ENCODE peak calls at places on chromosome 9, in seven cellular contexts. One of them, this sample, is unnamed.
A peak's percentile ranks its signal among the peaks of the same experiment; 100 is the strongest.

GRCh38 chr9:35385042-35385441 is 104.9 kb upstream of the RUSC2 start:
- DNase-seq in hepatocyte: peak; percentile 20
- DNase-seq in neural progenitor cell: peak; percentile 38
- DNase-seq in PC-3: peak; percentile 20
- DNase-seq in HCT116: no peak
- DNase-seq in OCI-LY7: no peak
- DNase-seq in mammary epithelial cell: peak; percentile 14
- DNase-seq in this sample: no peak

GRCh38 chr9:129574911-129575574 is 45.9 kb downstream of the C9orf50 start:
- DNase-seq in OCI-LY7: no peak
- DNase-seq in neural progenitor cell: no peak
- DNase-seq in hepatocyte: no peak
- DNase-seq in PC-3: no peak
- DNase-seq in HCT116: no peak
- DNase-seq in mammary epithelial cell: no peak
- DNase-seq in this sample: no peak

GRCh38 chr9:134540441-134541372 is 100.9 kb upstream of the COL5A1 start:
- DNase-seq in PC-3: no peak
- DNase-seq in hepatocyte: no peak
- DNase-seq in OCI-LY7: no peak
- DNase-seq in mammary epithelial cell: no peak
- DNase-seq in neural progenitor cell: no peak
- DNase-seq in HCT116: no peak
- DNase-seq in this sample: no peak

GRCh38 chr9:133727876-133728441 is 10.2 kb downstream of the SARDH start:
- DNase-seq in neural progenitor cell: peak; percentile 1
- DNase-seq in mammary epithelial cell: no peak
- DNase-seq in OCI-LY7: no peak
- DNase-seq in PC-3: no peak
- DNase-seq in HCT116: no peak
- DNase-seq in hepatocyte: no peak
- DNase-seq in this sample: no peak

GRCh38 chr9:82490019-82490499 is 501.5 kb downstream of the SPATA31D1 start:
- DNase-seq in PC-3: peak; percentile 24
- DNase-seq in hepatocyte: no peak
- DNase-seq in neural progenitor cell: peak; percentile 12
- DNase-seq in mammary epithelial cell: peak; percentile 96
- DNase-seq in OCI-LY7: no peak
- DNase-seq in HCT116: no peak
- DNase-seq in this sample: peak; percentile 77

GRCh38 chr9:134619983-134620612 is 21.5 kb upstream of the COL5A1 start:
- DNase-seq in PC-3: no peak
- DNase-seq in HCT116: no peak
- DNase-seq in neural progenitor cell: no peak
- DNase-seq in OCI-LY7: no peak
- DNase-seq in hepatocyte: no peak
- DNase-seq in mammary epithelial cell: no peak
- DNase-seq in this sample: no peak

GRCh38 chr9:33159760-33160127 is 7.4 kb downstream of the B4GALT1 start:
- DNase-seq in HCT116: no peak
- DNase-seq in PC-3: peak; percentile 50
- DNase-seq in neural progenitor cell: no peak
- DNase-seq in mammary epithelial cell: peak; percentile 90
- DNase-seq in hepatocyte: no peak
- DNase-seq in OCI-LY7: peak; percentile 50
- DNase-seq in this sample: no peak

GRCh38 chr9:5443845-5444244 is 6.1 kb upstream of the PLGRKT start:
- DNase-seq in neural progenitor cell: no peak
- DNase-seq in hepatocyte: no peak
- DNase-seq in mammary epithelial cell: no peak
- DNase-seq in HCT116: no peak
- DNase-seq in OCI-LY7: no peak
- DNase-seq in PC-3: no peak
- DNase-seq in this sample: no peak

GRCh38 chr9:116712781-116713180 is 25.7 kb downstream of the TRIM32 start:
- DNase-seq in neural progenitor cell: no peak
- DNase-seq in hepatocyte: peak; percentile 19
- DNase-seq in HCT116: no peak
- DNase-seq in mammary epithelial cell: no peak
- DNase-seq in PC-3: no peak
- DNase-seq in OCI-LY7: no peak
- DNase-seq in this sample: no peak

GRCh38 chr9:111839981-111840380 is 45.2 kb upstream of the SHOC1 start:
- DNase-seq in hepatocyte: no peak
- DNase-seq in PC-3: peak; percentile 29
- DNase-seq in OCI-LY7: no peak
- DNase-seq in HCT116: no peak
- DNase-seq in neural progenitor cell: no peak
- DNase-seq in mammary epithelial cell: no peak
- DNase-seq in this sample: no peak

GRCh38 chr9:133589454-133590227 is 19.5 kb downstream of the FAM163B start:
- DNase-seq in OCI-LY7: peak; percentile 66
- DNase-seq in neural progenitor cell: peak; percentile 45
- DNase-seq in hepatocyte: no peak
- DNase-seq in PC-3: no peak
- DNase-seq in mammary epithelial cell: no peak
- DNase-seq in HCT116: peak; percentile 40
- DNase-seq in this sample: no peak

GRCh38 chr9:88798476-88798875 is 192.8 kb upstream of the S1PR3 start:
- DNase-seq in neural progenitor cell: no peak
- DNase-seq in HCT116: no peak
- DNase-seq in PC-3: no peak
- DNase-seq in mammary epithelial cell: no peak
- DNase-seq in OCI-LY7: no peak
- DNase-seq in hepatocyte: no peak
- DNase-seq in this sample: no peak

GRCh38 chr9:111938427-111938800 is 41.8 kb downstream of the UGCG start:
- DNase-seq in OCI-LY7: no peak
- DNase-seq in HCT116: no peak
- DNase-seq in PC-3: no peak
- DNase-seq in hepatocyte: no peak
- DNase-seq in mammary epithelial cell: no peak
- DNase-seq in neural progenitor cell: no peak
- DNase-seq in this sample: no peak

GRCh38 chr9:87479801-87480201 is 17.9 kb upstream of the DAPK1 start:
- DNase-seq in PC-3: no peak
- DNase-seq in neural progenitor cell: no peak
- DNase-seq in HCT116: no peak
- DNase-seq in hepatocyte: peak; percentile 55
- DNase-seq in OCI-LY7: peak; percentile 77
- DNase-seq in mammary epithelial cell: peak; percentile 7
- DNase-seq in this sample: no peak

GRCh38 chr9:8917978-8918739 is 1118.6 kb upstream of the DMAC1 start:
- DNase-seq in neural progenitor cell: no peak
- DNase-seq in hepatocyte: no peak
- DNase-seq in PC-3: no peak
- DNase-seq in HCT116: no peak
- DNase-seq in mammary epithelial cell: no peak
- DNase-seq in OCI-LY7: no peak
- DNase-seq in this sample: no peak

GRCh38 chr9:110750272-110750671 is 81.7 kb downstream of the MUSK start:
- DNase-seq in OCI-LY7: no peak
- DNase-seq in neural progenitor cell: no peak
- DNase-seq in HCT116: no peak
- DNase-seq in mammary epithelial cell: no peak
- DNase-seq in PC-3: no peak
- DNase-seq in hepatocyte: no peak
- DNase-seq in this sample: no peak

GRCh38 chr9:133238851-133239532 is 29.9 kb upstream of the OBP2B start:
- DNase-seq in hepatocyte: peak; percentile 89
- DNase-seq in mammary epithelial cell: peak; percentile 31
- DNase-seq in HCT116: peak; percentile 88
- DNase-seq in OCI-LY7: peak; percentile 44
- DNase-seq in PC-3: peak; percentile 37
- DNase-seq in neural progenitor cell: peak; percentile 85
- DNase-seq in this sample: peak; percentile 23

GRCh38 chr9:79492092-79492995 is 79.4 kb upstream of the TLE4 start:
- DNase-seq in HCT116: no peak
- DNase-seq in PC-3: peak; percentile 59
- DNase-seq in mammary epithelial cell: no peak
- DNase-seq in OCI-LY7: no peak
- DNase-seq in neural progenitor cell: no peak
- DNase-seq in hepatocyte: no peak
- DNase-seq in this sample: no peak

GRCh38 chr9:75964431-75964830 is 74.0 kb downstream of the PCSK5 start:
- DNase-seq in OCI-LY7: no peak
- DNase-seq in mammary epithelial cell: peak; percentile 89
- DNase-seq in PC-3: peak; percentile 1
- DNase-seq in hepatocyte: no peak
- DNase-seq in HCT116: peak; percentile 28
- DNase-seq in neural progenitor cell: no peak
- DNase-seq in this sample: peak; percentile 80

GRCh38 chr9:13033959-13034695 is 245.4 kb downstream of the MPDZ start:
- DNase-seq in hepatocyte: peak; percentile 85
- DNase-seq in neural progenitor cell: peak; percentile 83
- DNase-seq in mammary epithelial cell: peak; percentile 47
- DNase-seq in PC-3: peak; percentile 84
- DNase-seq in HCT116: peak; percentile 51
- DNase-seq in OCI-LY7: peak; percentile 25
- DNase-seq in this sample: no peak

GRCh38 chr9:120841930-120842684 is 615 bp downstream of the PSMD5 start:
- DNase-seq in neural progenitor cell: no peak
- DNase-seq in hepatocyte: no peak
- DNase-seq in mammary epithelial cell: no peak
- DNase-seq in PC-3: peak; percentile 6
- DNase-seq in OCI-LY7: peak; percentile 28
- DNase-seq in HCT116: no peak
- DNase-seq in this sample: no peak

GRCh38 chr9:4781408-4781807 is 11.3 kb upstream of the RCL1 start:
- DNase-seq in HCT116: no peak
- DNase-seq in OCI-LY7: no peak
- DNase-seq in PC-3: no peak
- DNase-seq in hepatocyte: no peak
- DNase-seq in mammary epithelial cell: no peak
- DNase-seq in neural progenitor cell: no peak
- DNase-seq in this sample: no peak

GRCh38 chr9:71146511-71146910 is 25.1 kb upstream of the TRPM3 start:
- DNase-seq in HCT116: no peak
- DNase-seq in neural progenitor cell: no peak
- DNase-seq in mammary epithelial cell: peak; percentile 22
- DNase-seq in PC-3: no peak
- DNase-seq in hepatocyte: no peak
- DNase-seq in OCI-LY7: no peak
- DNase-seq in this sample: no peak

GRCh38 chr9:107739601-107740082 is 250.1 kb upstream of the KLF4 start:
- DNase-seq in OCI-LY7: no peak
- DNase-seq in mammary epithelial cell: peak; percentile 73
- DNase-seq in hepatocyte: no peak
- DNase-seq in neural progenitor cell: no peak
- DNase-seq in HCT116: no peak
- DNase-seq in PC-3: peak; percentile 81
- DNase-seq in this sample: peak; percentile 80

GRCh38 chr9:81377310-81377709 is 312.0 kb downstream of the TLE1 start:
- DNase-seq in PC-3: no peak
- DNase-seq in HCT116: no peak
- DNase-seq in OCI-LY7: no peak
- DNase-seq in mammary epithelial cell: no peak
- DNase-seq in hepatocyte: no peak
- DNase-seq in neural progenitor cell: no peak
- DNase-seq in this sample: no peak

GRCh38 chr9:82972446-82972845 is 90.5 kb downstream of the RASEF start:
- DNase-seq in neural progenitor cell: no peak
- DNase-seq in mammary epithelial cell: no peak
- DNase-seq in hepatocyte: peak; percentile 37
- DNase-seq in PC-3: no peak
- DNase-seq in OCI-LY7: no peak
- DNase-seq in HCT116: no peak
- DNase-seq in this sample: no peak

GRCh38 chr9:90942555-90942954 is 140.9 kb downstream of the SYK start:
- DNase-seq in mammary epithelial cell: peak; percentile 100
- DNase-seq in OCI-LY7: no peak
- DNase-seq in HCT116: no peak
- DNase-seq in hepatocyte: no peak
- DNase-seq in PC-3: no peak
- DNase-seq in neural progenitor cell: no peak
- DNase-seq in this sample: peak; percentile 90

GRCh38 chr9:125407974-125408900 is 146.6 kb downstream of the GAPVD1 start:
- DNase-seq in mammary epithelial cell: peak; percentile 42
- DNase-seq in PC-3: peak; percentile 72
- DNase-seq in neural progenitor cell: peak; percentile 90
- DNase-seq in OCI-LY7: peak; percentile 84
- DNase-seq in hepatocyte: peak; percentile 90
- DNase-seq in HCT116: no peak
- DNase-seq in this sample: no peak

GRCh38 chr9:92669527-92669889 is 423 bp downstream of the IPPK start:
- DNase-seq in hepatocyte: peak; percentile 57
- DNase-seq in OCI-LY7: no peak
- DNase-seq in PC-3: no peak
- DNase-seq in mammary epithelial cell: no peak
- DNase-seq in neural progenitor cell: peak; percentile 55
- DNase-seq in HCT116: no peak
- DNase-seq in this sample: no peak

GRCh38 chr9:136482046-136482792 is 621 bp downstream of the SEC16A start:
- DNase-seq in PC-3: peak; percentile 9
- DNase-seq in OCI-LY7: peak; percentile 40
- DNase-seq in HCT116: no peak
- DNase-seq in hepatocyte: peak; percentile 61
- DNase-seq in neural progenitor cell: peak; percentile 38
- DNase-seq in mammary epithelial cell: peak; percentile 39
- DNase-seq in this sample: no peak
- H3K4me1 ChIP-seq in PC-3: peaks cover 7% of the 10 kb centered on the region
- H3K4me1 ChIP-seq in OCI-LY7: peaks cover 16% of the 10 kb centered on the region
- H3K4me1 ChIP-seq in HCT116: peaks cover 10% of the 10 kb centered on the region
- H3K4me1 ChIP-seq in hepatocyte: peaks cover 6% of the 10 kb centered on the region
- H3K4me1 ChIP-seq in neural progenitor cell: peaks cover 8% of the 10 kb centered on the region
- H3K4me1 ChIP-seq in mammary epithelial cell: peaks cover 26% of the 10 kb centered on the region
- H3K4me1 ChIP-seq in this sample: peaks cover 17% of the 10 kb centered on the region

GRCh38 chr9:27457445-27457844 is 66.6 kb upstream of the IFNK start:
- DNase-seq in hepatocyte: peak; percentile 73
- DNase-seq in PC-3: no peak
- DNase-seq in HCT116: no peak
- DNase-seq in mammary epithelial cell: no peak
- DNase-seq in OCI-LY7: no peak
- DNase-seq in neural progenitor cell: no peak
- DNase-seq in this sample: no peak
- H3K4me2 ChIP-seq in hepatocyte: peak overlapping the region; percentile 20
- H3K4me2 ChIP-seq in PC-3: no peak overlapping the region
- H3K4me2 ChIP-seq in HCT116: no peak overlapping the region
- H3K4me2 ChIP-seq in mammary epithelial cell: no peak overlapping the region
- H3K4me2 ChIP-seq in OCI-LY7: no peak overlapping the region
- H3K4me2 ChIP-seq in neural progenitor cell: peak overlapping the region; percentile 29
- H3K4me2 ChIP-seq in this sample: peak overlapping the region; percentile 17

GRCh38 chr9:127968717-127969383 is 11.9 kb downstream of the EEIG1 start:
- DNase-seq in OCI-LY7: no peak
- DNase-seq in hepatocyte: peak; percentile 74
- DNase-seq in mammary epithelial cell: peak; percentile 75
- DNase-seq in HCT116: peak; percentile 67
- DNase-seq in PC-3: peak; percentile 36
- DNase-seq in neural progenitor cell: no peak
- DNase-seq in this sample: peak; percentile 61
- H3K4me1 ChIP-seq in OCI-LY7: peaks cover 100% of the 10 kb centered on the region
- H3K4me1 ChIP-seq in hepatocyte: peaks cover 96% of the 10 kb centered on the region
- H3K4me1 ChIP-seq in mammary epithelial cell: peaks cover 71% of the 10 kb centered on the region
- H3K4me1 ChIP-seq in HCT116: peaks cover 83% of the 10 kb centered on the region
- H3K4me1 ChIP-seq in PC-3: peaks cover 55% of the 10 kb centered on the region
- H3K4me1 ChIP-seq in neural progenitor cell: peaks cover 32% of the 10 kb centered on the region
- H3K4me1 ChIP-seq in this sample: peaks cover 61% of the 10 kb centered on the region

DNA sequence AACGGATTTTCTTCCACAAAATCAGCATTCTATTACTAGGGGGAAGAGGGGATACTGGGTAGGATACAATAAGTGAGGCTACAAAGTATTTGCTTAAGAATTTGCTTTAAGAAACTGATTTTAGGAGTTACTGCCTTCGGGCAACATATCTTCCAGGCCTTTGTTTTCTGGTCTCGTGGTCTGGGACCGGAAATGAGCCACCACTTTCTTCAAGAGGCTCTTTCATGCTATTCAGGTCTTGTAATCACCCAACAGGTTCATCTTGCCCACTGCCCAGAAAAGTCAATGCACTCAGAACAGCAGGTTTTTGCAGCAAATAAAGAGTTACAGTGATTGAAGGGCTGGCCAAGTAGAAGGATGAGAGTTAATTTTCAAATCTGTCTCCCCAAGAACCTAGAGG is 6.6 kb upstream of the AOPEP start:
- DNase-seq in HCT116: no peak
- DNase-seq in hepatocyte: no peak
- DNase-seq in mammary epithelial cell: peak; percentile 86
- DNase-seq in OCI-LY7: no peak
- DNase-seq in PC-3: peak; percentile 73
- DNase-seq in neural progenitor cell: no peak
- DNase-seq in this sample: no peak
- H3K4me2 ChIP-seq in HCT116: no peak overlapping the region
- H3K4me2 ChIP-seq in hepatocyte: no peak overlapping the region
- H3K4me2 ChIP-seq in mammary epithelial cell: peak overlapping the region; percentile 17
- H3K4me2 ChIP-seq in OCI-LY7: no peak overlapping the region
- H3K4me2 ChIP-seq in PC-3: peak overlapping the region; percentile 28
- H3K4me2 ChIP-seq in neural progenitor cell: no peak overlapping the region
- H3K4me2 ChIP-seq in this sample: peak overlapping the region; percentile 12

This sample was measured in keratinocyte.